ENCODE peak calls at places on chromosomes 16 and 17, in eight cellular contexts. M, C, D, Q, X, E, Y and G are unnamed samples.
A peak's percentile ranks its signal among the peaks of the same experiment; 100 is the strongest.

GRCh38 chr17:29113334-29113733 is 66.9 kb downstream of the MYO18A start:
- DNase-seq in M (no peak), X (no peak), Q (no peak), Y (no peak), C (no peak), D (no peak), E (peak; percentile 60), G (no peak)

GRCh38 chr17:44002141-44002848 is 2.1 kb upstream of the NAGS start:
- DNase-seq in D (no peak), M (no peak), E (no peak), X (no peak), Y (no peak), Q (peak; percentile 48), C (no peak), G (no peak)

GRCh38 chr16:67673712-67674580 is 7.3 kb downstream of the C16orf86 start:
- DNase-seq in M (no peak), Q (no peak), Y (no peak), D (peak; percentile 60), E (peak; percentile 37), C (peak; percentile 84), X (no peak), G (no peak)

GRCh38 chr16:79891458-79891857 is 290.9 kb upstream of the MAF start:
- DNase-seq in X (no peak), D (no peak), Q (no peak), M (no peak), E (no peak), C (no peak), Y (no peak), G (no peak)

GRCh38 chr16:85685251-85685650 is 3.5 kb downstream of the GINS2 start:
- DNase-seq in X (no peak), C (no peak), M (no peak), E (no peak), Y (no peak), D (no peak), Q (no peak), G (no peak)

GRCh38 chr17:2309338-2310143 is 5.8 kb downstream of the SRR start:
- DNase-seq in M (no peak), Q (peak; percentile 15), E (no peak), Y (no peak), X (no peak), D (no peak), C (no peak), G (no peak)

GRCh38 chr16:80369559-80369958 is 171.2 kb upstream of the DYNLRB2 start:
- DNase-seq in C (peak; percentile 51), E (peak; percentile 31), D (no peak), Q (peak; percentile 74), X (peak; percentile 48), M (no peak), Y (peak; percentile 43), G (no peak)

GRCh38 chr16:88911148-88911945 is 44.9 kb upstream of the PABPN1L start:
- DNase-seq in Q (no peak), C (no peak), Y (no peak), E (peak; percentile 87), D (no peak), M (no peak), X (no peak), G (no peak)

GRCh38 chr17:33506889-33507650 is 214.0 kb upstream of the ASIC2 start:
- DNase-seq in Q (no peak), Y (no peak), M (no peak), D (no peak), E (no peak), C (no peak), X (no peak), G (no peak)

GRCh38 chr16:70151391-70151790 is 22.2 kb upstream of the CLEC18C start:
- DNase-seq in Y (no peak), X (no peak), D (no peak), Q (no peak), M (no peak), C (no peak), E (no peak), G (peak; percentile 26)

GRCh38 chr17:76384987-76385891 is 830 bp downstream of the SPHK1 start:
- DNase-seq in Q (peak; percentile 81), E (no peak), D (no peak), C (peak; percentile 81), M (peak; percentile 52), Y (no peak), X (no peak), G (peak; percentile 63)

GRCh38 chr17:47978324-47978723 is 7.4 kb downstream of the CDK5RAP3 start:
- DNase-seq in M (no peak), Y (peak; percentile 38), E (peak; percentile 80), Q (peak; percentile 84), C (peak; percentile 72), D (peak; percentile 64), X (peak; percentile 50), G (peak; percentile 85)

GRCh38 chr17:40286473-40286872 is 1.2 kb upstream of the CDC6 start:
- DNase-seq in D (no peak), C (no peak), M (no peak), Q (no peak), E (no peak), Y (no peak), X (no peak), G (no peak)

GRCh38 chr17:62653002-62653830 is 25.7 kb downstream of the MRC2 start:
- DNase-seq in D (peak; percentile 91), Q (peak; percentile 71), Y (peak; percentile 34), E (peak; percentile 81), M (peak; percentile 22), X (no peak), C (peak; percentile 87), G (peak; percentile 89)

GRCh38 chr16:47848481-47849109 is 307.2 kb downstream of the ABCC12 start:
- DNase-seq in M (no peak), X (peak; percentile 49), C (no peak), E (peak; percentile 71), Q (peak; percentile 7), D (no peak), Y (no peak), G (no peak)

GRCh38 chr16:85286066-85286712 is 173.9 kb upstream of the CIBAR2 start:
- DNase-seq in D (no peak), X (peak; percentile 92), Q (peak; percentile 73), C (peak; percentile 82), M (no peak), E (no peak), Y (no peak), G (no peak)

GRCh38 chr16:89322381-89323119 is 105.0 kb downstream of the ZNF778 start:
- DNase-seq in Y (no peak), C (peak; percentile 69), X (no peak), E (peak; percentile 63), D (peak; percentile 47), Q (peak; percentile 86), M (no peak), G (no peak)

GRCh38 chr16:82993415-82993814 is 366.6 kb downstream of the CDH13 start:
- DNase-seq in D (no peak), Q (no peak), Y (no peak), X (no peak), M (no peak), E (no peak), C (no peak), G (no peak)

GRCh38 chr17:77962349-77962748 is 3.8 kb downstream of the TNRC6C start:
- DNase-seq in C (no peak), D (no peak), Y (no peak), X (no peak), E (no peak), Q (no peak), M (no peak), G (no peak)

GRCh38 chr16:84088695-84089395 is 27.9 kb downstream of the MBTPS1 start:
- DNase-seq in Q (no peak), C (no peak), M (peak; percentile 18), Y (peak; percentile 85), E (no peak), X (no peak), D (no peak), G (peak; percentile 70)

GRCh38 chr17:74959826-74960738 is 12.5 kb downstream of the HID1 start:
- DNase-seq in M (no peak), D (no peak), Q (peak; percentile 22), C (no peak), X (no peak), E (no peak), Y (no peak), G (no peak)

GRCh38 chr16:2359919-2360318 is 19.4 kb upstream of the ABCA3 start:
- DNase-seq in E (no peak), Q (no peak), Y (no peak), M (no peak), D (no peak), X (no peak), C (no peak), G (no peak)

GRCh38 chr17:79002291-79002690 is 7.3 kb downstream of the CANT1 start:
- DNase-seq in E (no peak), X (no peak), C (peak; percentile 33), M (no peak), Q (no peak), D (no peak), Y (no peak), G (no peak)

GRCh38 chr17:37719866-37720265 is 25.0 kb downstream of the HNF1B start:
- DNase-seq in E (no peak), Y (no peak), X (no peak), Q (no peak), M (no peak), C (no peak), D (no peak), G (no peak)

GRCh38 chr17:80287806-80288579 is 27.3 kb downstream of the RNF213 start:
- DNase-seq in X (no peak), Q (no peak), D (no peak), M (no peak), C (no peak), Y (peak; percentile 32), E (no peak), G (peak; percentile 33)

GRCh38 chr16:50499254-50499653 is 48.9 kb upstream of the NKD1 start:
- DNase-seq in E (no peak), M (no peak), C (no peak), Y (no peak), D (no peak), Q (no peak), X (no peak), G (no peak)

GRCh38 chr17:40326014-40326831 is 17.2 kb downstream of the RARA start:
- DNase-seq in Y (peak; percentile 91), C (peak; percentile 59), D (no peak), X (no peak), M (peak; percentile 66), Q (no peak), E (no peak), G (peak; percentile 64)

GRCh38 chr17:73901661-73902415 is 257.6 kb upstream of the SDK2 start:
- DNase-seq in C (peak; percentile 70), D (peak; percentile 49), X (no peak), M (no peak), E (no peak), Y (no peak), Q (no peak), G (peak; percentile 12)

GRCh38 chr16:21645261-21645721 is 7.1 kb downstream of the IGSF6 start:
- DNase-seq in Q (peak; percentile 28), X (no peak), Y (peak; percentile 79), M (no peak), E (no peak), C (no peak), D (no peak), G (peak; percentile 64)

GRCh38 chr17:1553354-1554266 is 9.0 kb downstream of the PITPNA start:
- DNase-seq in E (no peak), Y (no peak), C (no peak), D (no peak), X (no peak), Q (no peak), M (no peak), G (no peak)

GRCh38 chr16:10552998-10553491 is 27.4 kb downstream of the EMP2 start:
- DNase-seq in X (peak; percentile 36), M (no peak), E (no peak), Q (no peak), D (no peak), C (peak; percentile 79), Y (peak; percentile 75), G (peak; percentile 91)

GRCh38 chr17:12566281-12567002 is 99.2 kb upstream of the MYOCD start:
- DNase-seq in C (no peak), D (no peak), Q (no peak), X (no peak), E (no peak), M (no peak), Y (no peak), G (no peak)

GRCh38 chr16:47925811-47926460 is 229.9 kb downstream of the ABCC12 start:
- DNase-seq in Q (no peak), M (no peak), D (no peak), Y (no peak), C (no peak), E (no peak), X (no peak), G (no peak)

GRCh38 chr17:76074390-76075363 is at the start of gene GALR2:
- DNase-seq in C (no peak), Q (no peak), D (no peak), M (no peak), E (no peak), Y (no peak), X (no peak), G (no peak)